ENCODE peak calls at places on chromosomes 3 and 15, in ten cellular contexts. One of them, this sample, is unnamed.

GRCh38 chr3:43968465-43968864 is 273.2 kb upstream of the TOPAZ1 start:
- DNase-seq in fibroblast of mammary gland: no peak
- DNase-seq in HS-5: no peak
- DNase-seq in GM13977: no peak
- DNase-seq in stimulated activated CD8-positive, alpha-beta memory T cell treated with anti-CD3 and anti-CD28 coated beads, Interleukin-12 subunit alpha, Interleukin-12 subunit beta, amount 100 ng/mL, for 1 hour: no peak
- DNase-seq in activated T-helper 1 cell treated with anti-CD3 and anti-CD28 coated beads, Interleukin-2, amount 50 U/mL, for 16 hours: no peak
- DNase-seq in erythroblast: no peak
- DNase-seq in ureter: no peak
- DNase-seq in AG09309: no peak
- DNase-seq in upper lobe of right lung: no peak
- DNase-seq in this sample: no peak

GRCh38 chr15:43775411-43775965 is 1.3 kb downstream of the ELL3 start:
- DNase-seq in AG09309: no peak
- DNase-seq in activated T-helper 1 cell treated with anti-CD3 and anti-CD28 coated beads, Interleukin-2, amount 50 U/mL, for 16 hours: no peak
- DNase-seq in fibroblast of mammary gland: peak; percentile 59
- DNase-seq in HS-5: no peak
- DNase-seq in GM13977: no peak
- DNase-seq in ureter: no peak
- DNase-seq in stimulated activated CD8-positive, alpha-beta memory T cell treated with anti-CD3 and anti-CD28 coated beads, Interleukin-12 subunit alpha, Interleukin-12 subunit beta, amount 100 ng/mL, for 1 hour: no peak
- DNase-seq in upper lobe of right lung: peak; percentile 48
- DNase-seq in erythroblast: peak; percentile 42
- DNase-seq in this sample: peak; percentile 78

GRCh38 chr3:73625124-73625665 is 454 bp upstream of the PDZRN3 start:
- DNase-seq in stimulated activated CD8-positive, alpha-beta memory T cell treated with anti-CD3 and anti-CD28 coated beads, Interleukin-12 subunit alpha, Interleukin-12 subunit beta, amount 100 ng/mL, for 1 hour: no peak
- DNase-seq in fibroblast of mammary gland: peak; percentile 66
- DNase-seq in upper lobe of right lung: no peak
- DNase-seq in activated T-helper 1 cell treated with anti-CD3 and anti-CD28 coated beads, Interleukin-2, amount 50 U/mL, for 16 hours: no peak
- DNase-seq in HS-5: peak; percentile 44
- DNase-seq in GM13977: no peak
- DNase-seq in AG09309: no peak
- DNase-seq in ureter: no peak
- DNase-seq in erythroblast: no peak
- DNase-seq in this sample: no peak

GRCh38 chr15:66786222-66786621 is 84.2 kb downstream of the SMAD6 start:
- DNase-seq in erythroblast: no peak
- DNase-seq in HS-5: no peak
- DNase-seq in fibroblast of mammary gland: no peak
- DNase-seq in upper lobe of right lung: no peak
- DNase-seq in AG09309: no peak
- DNase-seq in stimulated activated CD8-positive, alpha-beta memory T cell treated with anti-CD3 and anti-CD28 coated beads, Interleukin-12 subunit alpha, Interleukin-12 subunit beta, amount 100 ng/mL, for 1 hour: no peak
- DNase-seq in activated T-helper 1 cell treated with anti-CD3 and anti-CD28 coated beads, Interleukin-2, amount 50 U/mL, for 16 hours: no peak
- DNase-seq in GM13977: no peak
- DNase-seq in ureter: no peak
- DNase-seq in this sample: no peak

GRCh38 chr15:73550190-73550589 is 83.0 kb downstream of the NPTN start:
- DNase-seq in GM13977: no peak
- DNase-seq in ureter: no peak
- DNase-seq in upper lobe of right lung: no peak
- DNase-seq in HS-5: no peak
- DNase-seq in AG09309: no peak
- DNase-seq in erythroblast: no peak
- DNase-seq in stimulated activated CD8-positive, alpha-beta memory T cell treated with anti-CD3 and anti-CD28 coated beads, Interleukin-12 subunit alpha, Interleukin-12 subunit beta, amount 100 ng/mL, for 1 hour: no peak
- DNase-seq in fibroblast of mammary gland: peak; percentile 18
- DNase-seq in activated T-helper 1 cell treated with anti-CD3 and anti-CD28 coated beads, Interleukin-2, amount 50 U/mL, for 16 hours: no peak
- DNase-seq in this sample: no peak

GRCh38 chr3:184399410-184399809 is 19.6 kb downstream of the CHRD start:
- DNase-seq in HS-5: peak; percentile 87
- DNase-seq in stimulated activated CD8-positive, alpha-beta memory T cell treated with anti-CD3 and anti-CD28 coated beads, Interleukin-12 subunit alpha, Interleukin-12 subunit beta, amount 100 ng/mL, for 1 hour: no peak
- DNase-seq in AG09309: peak; percentile 79
- DNase-seq in GM13977: no peak
- DNase-seq in erythroblast: no peak
- DNase-seq in fibroblast of mammary gland: peak; percentile 95
- DNase-seq in activated T-helper 1 cell treated with anti-CD3 and anti-CD28 coated beads, Interleukin-2, amount 50 U/mL, for 16 hours: no peak
- DNase-seq in upper lobe of right lung: no peak
- DNase-seq in ureter: no peak
- DNase-seq in this sample: no peak

GRCh38 chr15:95742836-95743235 is 587.7 kb upstream of the NR2F2 start:
- DNase-seq in GM13977: no peak
- DNase-seq in activated T-helper 1 cell treated with anti-CD3 and anti-CD28 coated beads, Interleukin-2, amount 50 U/mL, for 16 hours: no peak
- DNase-seq in ureter: no peak
- DNase-seq in AG09309: no peak
- DNase-seq in upper lobe of right lung: no peak
- DNase-seq in stimulated activated CD8-positive, alpha-beta memory T cell treated with anti-CD3 and anti-CD28 coated beads, Interleukin-12 subunit alpha, Interleukin-12 subunit beta, amount 100 ng/mL, for 1 hour: no peak
- DNase-seq in fibroblast of mammary gland: peak; percentile 14
- DNase-seq in HS-5: no peak
- DNase-seq in erythroblast: peak; percentile 2
- DNase-seq in this sample: no peak

GRCh38 chr3:144362126-144362525 is 390.5 kb downstream of the DIPK2A start:
- DNase-seq in ureter: no peak
- DNase-seq in stimulated activated CD8-positive, alpha-beta memory T cell treated with anti-CD3 and anti-CD28 coated beads, Interleukin-12 subunit alpha, Interleukin-12 subunit beta, amount 100 ng/mL, for 1 hour: no peak
- DNase-seq in upper lobe of right lung: no peak
- DNase-seq in erythroblast: no peak
- DNase-seq in GM13977: no peak
- DNase-seq in HS-5: peak; percentile 41
- DNase-seq in activated T-helper 1 cell treated with anti-CD3 and anti-CD28 coated beads, Interleukin-2, amount 50 U/mL, for 16 hours: no peak
- DNase-seq in fibroblast of mammary gland: peak; percentile 57
- DNase-seq in AG09309: peak; percentile 18
- DNase-seq in this sample: no peak

GRCh38 chr3:17143893-17144664 is 259.3 kb downstream of the PLCL2 start:
- DNase-seq in upper lobe of right lung: no peak
- DNase-seq in GM13977: no peak
- DNase-seq in stimulated activated CD8-positive, alpha-beta memory T cell treated with anti-CD3 and anti-CD28 coated beads, Interleukin-12 subunit alpha, Interleukin-12 subunit beta, amount 100 ng/mL, for 1 hour: no peak
- DNase-seq in HS-5: no peak
- DNase-seq in ureter: no peak
- DNase-seq in activated T-helper 1 cell treated with anti-CD3 and anti-CD28 coated beads, Interleukin-2, amount 50 U/mL, for 16 hours: no peak
- DNase-seq in erythroblast: no peak
- DNase-seq in AG09309: no peak
- DNase-seq in fibroblast of mammary gland: no peak
- DNase-seq in this sample: no peak

GRCh38 chr3:169607909-169608308 is 55.6 kb downstream of the MECOM start:
- DNase-seq in upper lobe of right lung: no peak
- DNase-seq in HS-5: no peak
- DNase-seq in GM13977: no peak
- DNase-seq in AG09309: no peak
- DNase-seq in stimulated activated CD8-positive, alpha-beta memory T cell treated with anti-CD3 and anti-CD28 coated beads, Interleukin-12 subunit alpha, Interleukin-12 subunit beta, amount 100 ng/mL, for 1 hour: no peak
- DNase-seq in ureter: no peak
- DNase-seq in erythroblast: no peak
- DNase-seq in activated T-helper 1 cell treated with anti-CD3 and anti-CD28 coated beads, Interleukin-2, amount 50 U/mL, for 16 hours: no peak
- DNase-seq in fibroblast of mammary gland: no peak
- DNase-seq in this sample: no peak

GRCh38 chr3:120093923-120094775 is at the start of gene GSK3B:
- DNase-seq in activated T-helper 1 cell treated with anti-CD3 and anti-CD28 coated beads, Interleukin-2, amount 50 U/mL, for 16 hours: peak; percentile 62
- DNase-seq in erythroblast: peak; percentile 91
- DNase-seq in upper lobe of right lung: peak; percentile 99
- DNase-seq in AG09309: no peak
- DNase-seq in HS-5: no peak
- DNase-seq in fibroblast of mammary gland: no peak
- DNase-seq in stimulated activated CD8-positive, alpha-beta memory T cell treated with anti-CD3 and anti-CD28 coated beads, Interleukin-12 subunit alpha, Interleukin-12 subunit beta, amount 100 ng/mL, for 1 hour: peak; percentile 98
- DNase-seq in ureter: peak; percentile 79
- DNase-seq in GM13977: peak; percentile 57
- DNase-seq in this sample: peak; percentile 80

GRCh38 chr3:4984511-4984864 is 5.3 kb downstream of the BHLHE40 start:
- DNase-seq in ureter: peak; percentile 19
- DNase-seq in activated T-helper 1 cell treated with anti-CD3 and anti-CD28 coated beads, Interleukin-2, amount 50 U/mL, for 16 hours: no peak
- DNase-seq in stimulated activated CD8-positive, alpha-beta memory T cell treated with anti-CD3 and anti-CD28 coated beads, Interleukin-12 subunit alpha, Interleukin-12 subunit beta, amount 100 ng/mL, for 1 hour: no peak
- DNase-seq in erythroblast: no peak
- DNase-seq in fibroblast of mammary gland: no peak
- DNase-seq in HS-5: no peak
- DNase-seq in AG09309: no peak
- DNase-seq in upper lobe of right lung: no peak
- DNase-seq in GM13977: no peak
- DNase-seq in this sample: no peak

GRCh38 chr3:160379628-160380214 is 19.3 kb downstream of the IFT80 start:
- DNase-seq in HS-5: no peak
- DNase-seq in stimulated activated CD8-positive, alpha-beta memory T cell treated with anti-CD3 and anti-CD28 coated beads, Interleukin-12 subunit alpha, Interleukin-12 subunit beta, amount 100 ng/mL, for 1 hour: no peak
- DNase-seq in activated T-helper 1 cell treated with anti-CD3 and anti-CD28 coated beads, Interleukin-2, amount 50 U/mL, for 16 hours: no peak
- DNase-seq in GM13977: no peak
- DNase-seq in upper lobe of right lung: no peak
- DNase-seq in erythroblast: no peak
- DNase-seq in ureter: no peak
- DNase-seq in AG09309: no peak
- DNase-seq in fibroblast of mammary gland: no peak
- DNase-seq in this sample: no peak

GRCh38 chr3:113431811-113432210 is 9.5 kb downstream of the CFAP44 start:
- DNase-seq in GM13977: no peak
- DNase-seq in erythroblast: no peak
- DNase-seq in HS-5: no peak
- DNase-seq in fibroblast of mammary gland: peak; percentile 46
- DNase-seq in upper lobe of right lung: no peak
- DNase-seq in AG09309: peak; percentile 33
- DNase-seq in activated T-helper 1 cell treated with anti-CD3 and anti-CD28 coated beads, Interleukin-2, amount 50 U/mL, for 16 hours: no peak
- DNase-seq in stimulated activated CD8-positive, alpha-beta memory T cell treated with anti-CD3 and anti-CD28 coated beads, Interleukin-12 subunit alpha, Interleukin-12 subunit beta, amount 100 ng/mL, for 1 hour: no peak
- DNase-seq in ureter: no peak
- DNase-seq in this sample: no peak

GRCh38 chr3:63655519-63655918 is 3.0 kb downstream of the SNTN start:
- DNase-seq in activated T-helper 1 cell treated with anti-CD3 and anti-CD28 coated beads, Interleukin-2, amount 50 U/mL, for 16 hours: no peak
- DNase-seq in fibroblast of mammary gland: peak; percentile 80
- DNase-seq in stimulated activated CD8-positive, alpha-beta memory T cell treated with anti-CD3 and anti-CD28 coated beads, Interleukin-12 subunit alpha, Interleukin-12 subunit beta, amount 100 ng/mL, for 1 hour: no peak
- DNase-seq in erythroblast: no peak
- DNase-seq in ureter: no peak
- DNase-seq in HS-5: peak; percentile 79
- DNase-seq in upper lobe of right lung: no peak
- DNase-seq in AG09309: peak; percentile 90
- DNase-seq in GM13977: no peak
- DNase-seq in this sample: no peak

GRCh38 chr3:71702131-71703024 is 22.8 kb downstream of the EIF4E3 start:
- DNase-seq in AG09309: no peak
- DNase-seq in activated T-helper 1 cell treated with anti-CD3 and anti-CD28 coated beads, Interleukin-2, amount 50 U/mL, for 16 hours: peak; percentile 14
- DNase-seq in GM13977: no peak
- DNase-seq in fibroblast of mammary gland: no peak
- DNase-seq in ureter: no peak
- DNase-seq in upper lobe of right lung: no peak
- DNase-seq in erythroblast: no peak
- DNase-seq in stimulated activated CD8-positive, alpha-beta memory T cell treated with anti-CD3 and anti-CD28 coated beads, Interleukin-12 subunit alpha, Interleukin-12 subunit beta, amount 100 ng/mL, for 1 hour: no peak
- DNase-seq in HS-5: no peak
- DNase-seq in this sample: no peak

GRCh38 chr15:93948728-93949127 is 282.6 kb upstream of the MCTP2 start:
- DNase-seq in stimulated activated CD8-positive, alpha-beta memory T cell treated with anti-CD3 and anti-CD28 coated beads, Interleukin-12 subunit alpha, Interleukin-12 subunit beta, amount 100 ng/mL, for 1 hour: no peak
- DNase-seq in AG09309: no peak
- DNase-seq in fibroblast of mammary gland: peak; percentile 2
- DNase-seq in activated T-helper 1 cell treated with anti-CD3 and anti-CD28 coated beads, Interleukin-2, amount 50 U/mL, for 16 hours: no peak
- DNase-seq in ureter: no peak
- DNase-seq in erythroblast: no peak
- DNase-seq in GM13977: no peak
- DNase-seq in HS-5: no peak
- DNase-seq in upper lobe of right lung: no peak
- DNase-seq in this sample: no peak

GRCh38 chr3:71132995-71133730 is 450.4 kb downstream of the FOXP1 start:
- DNase-seq in activated T-helper 1 cell treated with anti-CD3 and anti-CD28 coated beads, Interleukin-2, amount 50 U/mL, for 16 hours: no peak
- DNase-seq in ureter: no peak
- DNase-seq in fibroblast of mammary gland: no peak
- DNase-seq in GM13977: no peak
- DNase-seq in upper lobe of right lung: no peak
- DNase-seq in stimulated activated CD8-positive, alpha-beta memory T cell treated with anti-CD3 and anti-CD28 coated beads, Interleukin-12 subunit alpha, Interleukin-12 subunit beta, amount 100 ng/mL, for 1 hour: no peak
- DNase-seq in AG09309: no peak
- DNase-seq in HS-5: no peak
- DNase-seq in erythroblast: no peak
- DNase-seq in this sample: peak; percentile 58

This sample was measured in left lobe of liver.